ENCODE peak calls at places on chromosome 16, in ten cellular contexts. One of them, this sample, is unnamed.

GRCh38 chr16:56549744-56550385 is 15.0 kb upstream of the MT4 start:
- DNase-seq in PC-9: no peak
- DNase-seq in stomach: no peak
- DNase-seq in bronchial epithelial cell: peak
- DNase-seq in glutamatergic neuron: no peak
- DNase-seq in endothelial cell of umbilical vein: no peak
- DNase-seq in progenitor cell of endocrine pancreas: no peak
- DNase-seq in astrocyte of the cerebellum: no peak
- DNase-seq in endothelial cell: no peak
- DNase-seq in GM13976: no peak
- DNase-seq in this sample: no peak

GRCh38 chr16:57013268-57013667 is 23.9 kb downstream of the NLRC5 start:
- DNase-seq in PC-9: peak
- DNase-seq in stomach: no peak
- DNase-seq in bronchial epithelial cell: peak
- DNase-seq in glutamatergic neuron: no peak
- DNase-seq in endothelial cell of umbilical vein: no peak
- DNase-seq in progenitor cell of endocrine pancreas: no peak
- DNase-seq in astrocyte of the cerebellum: peak
- DNase-seq in endothelial cell: no peak
- DNase-seq in GM13976: no peak
- DNase-seq in this sample: peak

GRCh38 chr16:138049-138417 is 440 bp downstream of the NPRL3 start:
- DNase-seq in PC-9: no peak
- DNase-seq in stomach: no peak
- DNase-seq in bronchial epithelial cell: no peak
- DNase-seq in glutamatergic neuron: peak
- DNase-seq in endothelial cell of umbilical vein: peak
- DNase-seq in progenitor cell of endocrine pancreas: peak
- DNase-seq in astrocyte of the cerebellum: no peak
- DNase-seq in endothelial cell: peak
- DNase-seq in GM13976: peak
- DNase-seq in this sample: no peak

GRCh38 chr16:4877298-4877685 is 30.0 kb downstream of the UBN1 start:
- DNase-seq in PC-9: no peak
- DNase-seq in stomach: no peak
- DNase-seq in bronchial epithelial cell: no peak
- DNase-seq in glutamatergic neuron: no peak
- DNase-seq in endothelial cell of umbilical vein: no peak
- DNase-seq in progenitor cell of endocrine pancreas: no peak
- DNase-seq in astrocyte of the cerebellum: no peak
- DNase-seq in endothelial cell: no peak
- DNase-seq in GM13976: no peak
- DNase-seq in this sample: no peak

GRCh38 chr16:56115817-56116576 is 75.3 kb upstream of the GNAO1 start:
- DNase-seq in PC-9: no peak
- DNase-seq in stomach: no peak
- DNase-seq in bronchial epithelial cell: no peak
- DNase-seq in glutamatergic neuron: no peak
- DNase-seq in endothelial cell of umbilical vein: no peak
- DNase-seq in progenitor cell of endocrine pancreas: no peak
- DNase-seq in astrocyte of the cerebellum: no peak
- DNase-seq in endothelial cell: no peak
- DNase-seq in GM13976: no peak
- DNase-seq in this sample: no peak

GRCh38 chr16:73095885-73096341 is 48.0 kb upstream of the ZFHX3 start:
- DNase-seq in PC-9: no peak
- DNase-seq in stomach: no peak
- DNase-seq in bronchial epithelial cell: no peak
- DNase-seq in glutamatergic neuron: no peak
- DNase-seq in endothelial cell of umbilical vein: peak
- DNase-seq in progenitor cell of endocrine pancreas: no peak
- DNase-seq in astrocyte of the cerebellum: no peak
- DNase-seq in endothelial cell: no peak
- DNase-seq in GM13976: no peak
- DNase-seq in this sample: no peak

GRCh38 chr16:31519746-31520145 is 8.0 kb upstream of the AHSP start:
- DNase-seq in PC-9: no peak
- DNase-seq in stomach: no peak
- DNase-seq in bronchial epithelial cell: no peak
- DNase-seq in glutamatergic neuron: no peak
- DNase-seq in endothelial cell of umbilical vein: no peak
- DNase-seq in progenitor cell of endocrine pancreas: no peak
- DNase-seq in astrocyte of the cerebellum: no peak
- DNase-seq in endothelial cell: no peak
- DNase-seq in GM13976: no peak
- DNase-seq in this sample: no peak

GRCh38 chr16:88884569-88885271 is 18.3 kb upstream of the PABPN1L start:
- DNase-seq in PC-9: no peak
- DNase-seq in stomach: no peak
- DNase-seq in bronchial epithelial cell: no peak
- DNase-seq in glutamatergic neuron: no peak
- DNase-seq in endothelial cell of umbilical vein: no peak
- DNase-seq in progenitor cell of endocrine pancreas: no peak
- DNase-seq in astrocyte of the cerebellum: no peak
- DNase-seq in endothelial cell: no peak
- DNase-seq in GM13976: no peak
- DNase-seq in this sample: no peak

GRCh38 chr16:46885960-46886763 is 2.0 kb downstream of the GPT2 start:
- DNase-seq in PC-9: no peak
- DNase-seq in stomach: peak
- DNase-seq in bronchial epithelial cell: peak
- DNase-seq in glutamatergic neuron: no peak
- DNase-seq in endothelial cell of umbilical vein: no peak
- DNase-seq in progenitor cell of endocrine pancreas: no peak
- DNase-seq in astrocyte of the cerebellum: peak
- DNase-seq in endothelial cell: no peak
- DNase-seq in GM13976: no peak
- DNase-seq in this sample: no peak

GRCh38 chr16:73735018-73735417 is 561.6 kb upstream of the PSMD7 start:
- DNase-seq in PC-9: peak
- DNase-seq in stomach: no peak
- DNase-seq in bronchial epithelial cell: peak
- DNase-seq in glutamatergic neuron: no peak
- DNase-seq in endothelial cell of umbilical vein: no peak
- DNase-seq in progenitor cell of endocrine pancreas: no peak
- DNase-seq in astrocyte of the cerebellum: peak
- DNase-seq in endothelial cell: no peak
- DNase-seq in GM13976: no peak
- DNase-seq in this sample: peak

GRCh38 chr16:87056551-87056950 is 260.6 kb downstream of the C16orf95 start:
- DNase-seq in PC-9: no peak
- DNase-seq in stomach: no peak
- DNase-seq in bronchial epithelial cell: no peak
- DNase-seq in glutamatergic neuron: no peak
- DNase-seq in endothelial cell of umbilical vein: no peak
- DNase-seq in progenitor cell of endocrine pancreas: no peak
- DNase-seq in astrocyte of the cerebellum: no peak
- DNase-seq in endothelial cell: no peak
- DNase-seq in GM13976: no peak
- DNase-seq in this sample: no peak

GRCh38 chr16:87058728-87059250 is 258.4 kb downstream of the C16orf95 start:
- DNase-seq in PC-9: no peak
- DNase-seq in stomach: no peak
- DNase-seq in bronchial epithelial cell: no peak
- DNase-seq in glutamatergic neuron: no peak
- DNase-seq in endothelial cell of umbilical vein: no peak
- DNase-seq in progenitor cell of endocrine pancreas: no peak
- DNase-seq in astrocyte of the cerebellum: no peak
- DNase-seq in endothelial cell: no peak
- DNase-seq in GM13976: no peak
- DNase-seq in this sample: no peak

GRCh38 chr16:87057951-87058560 is 259.1 kb downstream of the C16orf95 start:
- DNase-seq in PC-9: no peak
- DNase-seq in stomach: no peak
- DNase-seq in bronchial epithelial cell: no peak
- DNase-seq in glutamatergic neuron: no peak
- DNase-seq in endothelial cell of umbilical vein: no peak
- DNase-seq in progenitor cell of endocrine pancreas: no peak
- DNase-seq in astrocyte of the cerebellum: no peak
- DNase-seq in endothelial cell: no peak
- DNase-seq in GM13976: no peak
- DNase-seq in this sample: no peak

GRCh38 chr16:87056083-87056482 is 261.1 kb downstream of the C16orf95 start:
- DNase-seq in PC-9: no peak
- DNase-seq in stomach: no peak
- DNase-seq in bronchial epithelial cell: no peak
- DNase-seq in glutamatergic neuron: no peak
- DNase-seq in endothelial cell of umbilical vein: peak
- DNase-seq in progenitor cell of endocrine pancreas: no peak
- DNase-seq in astrocyte of the cerebellum: no peak
- DNase-seq in endothelial cell: no peak
- DNase-seq in GM13976: no peak
- DNase-seq in this sample: no peak

GRCh38 chr16:87057291-87057881 is 259.8 kb downstream of the C16orf95 start:
- DNase-seq in PC-9: no peak
- DNase-seq in stomach: no peak
- DNase-seq in bronchial epithelial cell: no peak
- DNase-seq in glutamatergic neuron: no peak
- DNase-seq in endothelial cell of umbilical vein: no peak
- DNase-seq in progenitor cell of endocrine pancreas: no peak
- DNase-seq in astrocyte of the cerebellum: no peak
- DNase-seq in endothelial cell: no peak
- DNase-seq in GM13976: no peak
- DNase-seq in this sample: no peak
- TF ChIP-seq CTCF in PC-9: no peak
- TF ChIP-seq CTCF in stomach: no peak
- TF ChIP-seq CTCF in bronchial epithelial cell: no peak
- TF ChIP-seq CTCF in glutamatergic neuron: no peak
- TF ChIP-seq CTCF in endothelial cell of umbilical vein: no peak
- TF ChIP-seq CTCF in progenitor cell of endocrine pancreas: no peak
- TF ChIP-seq CTCF in astrocyte of the cerebellum: peak
- TF ChIP-seq CTCF in endothelial cell: no peak
- TF ChIP-seq CTCF in GM13976: no peak
- TF ChIP-seq CTCF in this sample: peak

GRCh38 chr16:2047330-2048115 is at the start of the genes NTHL1 and TSC2:
- DNase-seq in PC-9: peak
- DNase-seq in stomach: peak
- DNase-seq in bronchial epithelial cell: peak
- DNase-seq in glutamatergic neuron: peak
- DNase-seq in endothelial cell of umbilical vein: peak
- DNase-seq in progenitor cell of endocrine pancreas: peak
- DNase-seq in astrocyte of the cerebellum: peak
- DNase-seq in endothelial cell: peak
- DNase-seq in GM13976: peak
- DNase-seq in this sample: peak
- TF ChIP-seq CTCF in PC-9: peak
- TF ChIP-seq CTCF in stomach: peak
- TF ChIP-seq CTCF in bronchial epithelial cell: peak
- TF ChIP-seq CTCF in glutamatergic neuron: peak
- TF ChIP-seq CTCF in endothelial cell of umbilical vein: no peak
- TF ChIP-seq CTCF in progenitor cell of endocrine pancreas: peak
- TF ChIP-seq CTCF in astrocyte of the cerebellum: peak
- TF ChIP-seq CTCF in endothelial cell: peak
- TF ChIP-seq CTCF in GM13976: peak
- TF ChIP-seq CTCF in this sample: peak

DNA sequence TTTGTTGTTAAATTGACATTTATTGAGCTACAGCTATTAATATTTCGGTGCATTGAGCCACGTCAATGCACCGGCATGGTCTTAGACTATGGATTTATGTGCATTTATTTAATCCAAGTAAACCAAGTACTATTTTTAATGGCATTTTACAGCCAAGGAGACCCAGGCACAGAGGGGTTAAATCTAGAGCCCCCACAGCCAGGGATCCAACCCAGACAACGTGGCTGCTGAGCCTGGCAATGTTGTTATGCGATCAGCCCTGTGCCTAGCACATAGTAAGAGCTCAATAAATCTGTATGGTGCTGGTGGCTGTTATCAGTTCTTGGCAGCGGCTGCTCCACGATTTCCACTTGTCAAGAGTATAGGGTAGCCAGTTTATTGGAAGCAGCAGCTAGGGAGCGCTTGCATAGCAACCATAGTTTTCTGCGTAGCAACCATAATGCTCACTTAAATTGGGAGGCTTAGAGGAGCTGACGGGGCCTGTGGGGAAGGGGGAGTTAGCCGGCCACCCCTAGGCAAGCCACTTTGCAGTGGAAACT is 541 bp upstream of the RBBP6 start:
- DNase-seq in PC-9: peak
- DNase-seq in stomach: peak
- DNase-seq in bronchial epithelial cell: no peak
- DNase-seq in glutamatergic neuron: no peak
- DNase-seq in endothelial cell of umbilical vein: no peak
- DNase-seq in progenitor cell of endocrine pancreas: no peak
- DNase-seq in astrocyte of the cerebellum: no peak
- DNase-seq in endothelial cell: no peak
- DNase-seq in GM13976: no peak
- DNase-seq in this sample: no peak
- TF ChIP-seq CTCF in PC-9: no peak
- TF ChIP-seq CTCF in stomach: no peak
- TF ChIP-seq CTCF in bronchial epithelial cell: peak
- TF ChIP-seq CTCF in glutamatergic neuron: no peak
- TF ChIP-seq CTCF in endothelial cell of umbilical vein: no peak
- TF ChIP-seq CTCF in progenitor cell of endocrine pancreas: no peak
- TF ChIP-seq CTCF in astrocyte of the cerebellum: no peak
- TF ChIP-seq CTCF in endothelial cell: no peak
- TF ChIP-seq CTCF in GM13976: no peak
- TF ChIP-seq CTCF in this sample: peak

GRCh38 chr16:23320695-23321094 is 18.6 kb downstream of the SCNN1B start:
- DNase-seq in PC-9: no peak
- DNase-seq in stomach: no peak
- DNase-seq in bronchial epithelial cell: no peak
- DNase-seq in glutamatergic neuron: no peak
- DNase-seq in endothelial cell of umbilical vein: no peak
- DNase-seq in progenitor cell of endocrine pancreas: no peak
- DNase-seq in astrocyte of the cerebellum: no peak
- DNase-seq in endothelial cell: no peak
- DNase-seq in GM13976: no peak
- DNase-seq in this sample: no peak
- TF ChIP-seq CTCF in PC-9: no peak
- TF ChIP-seq CTCF in stomach: no peak
- TF ChIP-seq CTCF in bronchial epithelial cell: no peak
- TF ChIP-seq CTCF in glutamatergic neuron: no peak
- TF ChIP-seq CTCF in endothelial cell of umbilical vein: no peak
- TF ChIP-seq CTCF in progenitor cell of endocrine pancreas: no peak
- TF ChIP-seq CTCF in astrocyte of the cerebellum: no peak
- TF ChIP-seq CTCF in endothelial cell: no peak
- TF ChIP-seq CTCF in GM13976: no peak
- TF ChIP-seq CTCF in this sample: no peak

DNA sequence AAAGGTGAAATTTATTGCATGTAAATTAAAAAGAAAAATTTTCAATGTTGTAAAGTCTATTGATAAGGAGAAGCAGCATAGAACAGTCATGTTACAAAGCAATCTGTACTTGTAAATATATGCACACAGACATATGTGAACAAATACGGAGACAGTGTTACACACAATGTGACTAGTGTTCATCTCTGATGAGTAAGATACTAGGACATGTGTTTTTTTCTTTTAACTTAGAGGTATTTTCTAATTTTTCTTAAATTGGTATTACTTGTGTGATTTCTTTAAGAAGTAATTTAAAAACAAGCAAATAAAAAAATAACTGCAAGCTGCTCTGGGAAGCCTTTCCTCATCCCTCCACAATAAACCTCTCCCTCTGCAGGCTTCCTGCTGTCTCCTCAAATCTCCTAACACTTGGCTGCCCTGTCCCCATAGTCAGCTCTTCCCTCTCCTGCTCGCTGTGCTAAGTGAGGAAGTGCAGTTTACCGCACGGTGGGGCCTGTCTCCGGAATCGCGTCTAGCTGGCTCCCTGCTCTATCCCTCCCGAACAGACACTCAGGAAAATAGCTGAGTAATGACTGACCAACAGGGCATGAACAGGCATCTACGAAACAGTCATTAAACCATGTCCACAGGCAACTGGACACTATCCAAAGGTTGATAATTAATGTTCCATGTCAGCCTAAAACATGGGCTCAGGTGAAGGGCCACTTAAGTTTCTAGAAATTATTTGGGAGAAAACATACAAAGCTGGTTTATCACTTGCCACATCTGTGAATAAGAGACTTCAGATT is 35.9 kb downstream of the CMTM4 start:
- DNase-seq in PC-9: no peak
- DNase-seq in stomach: peak
- DNase-seq in bronchial epithelial cell: peak
- DNase-seq in glutamatergic neuron: peak
- DNase-seq in endothelial cell of umbilical vein: peak
- DNase-seq in progenitor cell of endocrine pancreas: no peak
- DNase-seq in astrocyte of the cerebellum: peak
- DNase-seq in endothelial cell: peak
- DNase-seq in GM13976: no peak
- DNase-seq in this sample: peak
- TF ChIP-seq CTCF in PC-9: no peak
- TF ChIP-seq CTCF in stomach: no peak
- TF ChIP-seq CTCF in bronchial epithelial cell: peak
- TF ChIP-seq CTCF in glutamatergic neuron: no peak
- TF ChIP-seq CTCF in endothelial cell of umbilical vein: no peak
- TF ChIP-seq CTCF in progenitor cell of endocrine pancreas: no peak
- TF ChIP-seq CTCF in astrocyte of the cerebellum: peak
- TF ChIP-seq CTCF in endothelial cell: no peak
- TF ChIP-seq CTCF in GM13976: no peak
- TF ChIP-seq CTCF in this sample: peak

This sample was measured in BJ.